ENCODE peak calls at places on chromosomes 16 and 17, in four cellular contexts. W, Q, M and I are unnamed samples.

GRCh38 chr17:78839762-78840529 is 668 bp downstream of the USP36 start:
- DNase-seq in W (peak; percentile 53), M (peak; percentile 45), Q (no peak), I (peak; percentile 60)

GRCh38 chr17:56914641-56915263 is 903 bp upstream of the TRIM25 start:
- DNase-seq in W (no peak), Q (no peak), M (no peak), I (no peak)

GRCh38 chr17:59761385-59762021 is 54.0 kb downstream of the VMP1 start:
- DNase-seq in M (no peak), Q (no peak), W (peak; percentile 36), I (no peak)

GRCh38 chr17:47368262-47368661 is 44.5 kb downstream of the EFCAB13 start:
- DNase-seq in M (no peak), Q (no peak), W (no peak), I (no peak)

GRCh38 chr17:45648642-45649041 is 135.5 kb upstream of the CRHR1 start:
- DNase-seq in W (peak; percentile 48), Q (no peak), M (no peak), I (no peak)

GRCh38 chr17:17504341-17505140 is 8.3 kb upstream of the RASD1 start:
- DNase-seq in M (no peak), Q (no peak), W (no peak), I (no peak)

GRCh38 chr16:52456368-52456767 is 90.6 kb downstream of the TOX3 start:
- DNase-seq in M (no peak), W (peak; percentile 32), Q (no peak), I (no peak)

GRCh38 chr17:81646869-81647600 is 9.3 kb downstream of the PDE6G start:
- DNase-seq in Q (no peak), W (peak; percentile 63), M (no peak), I (no peak)

GRCh38 chr16:9003322-9003721 is 39.6 kb upstream of the USP7 start:
- DNase-seq in Q (no peak), M (no peak), W (no peak), I (no peak)

GRCh38 chr17:43524945-43525575 is 21.1 kb downstream of the ETV4 start:
- DNase-seq in M (no peak), Q (no peak), W (no peak), I (no peak)

GRCh38 chr16:75506567-75506966 is 11.3 kb upstream of the CHST6 start:
- DNase-seq in W (no peak), Q (no peak), M (no peak), I (no peak)

GRCh38 chr16:720990-721764 is at the start of gene ANTKMT:
- DNase-seq in Q (peak; percentile 91), M (peak; percentile 74), W (peak; percentile 96), I (peak; percentile 73)

GRCh38 chr16:56305956-56306565 is 114.8 kb downstream of the GNAO1 start:
- DNase-seq in Q (no peak), W (peak; percentile 43), M (no peak), I (no peak)

GRCh38 chr16:30142672-30143346 is 19.8 kb upstream of the MAPK3 start:
- DNase-seq in M (peak; percentile 31), Q (no peak), W (peak; percentile 54), I (peak; percentile 39)

GRCh38 chr16:67341250-67341649 is 14.6 kb downstream of the LRRC36 start:
- DNase-seq in Q (no peak), M (no peak), W (no peak), I (no peak)

GRCh38 chr17:68305132-68305531 is 13.8 kb downstream of the ARSG start:
- DNase-seq in Q (no peak), M (no peak), W (no peak), I (no peak)

GRCh38 chr16:46822270-46822669 is 8.7 kb downstream of the C16orf87 start:
- DNase-seq in W (no peak), Q (no peak), M (no peak), I (no peak)

GRCh38 chr17:14150604-14151003 is 81.3 kb downstream of the COX10 start:
- DNase-seq in W (no peak), M (no peak), Q (no peak), I (no peak)

GRCh38 chr17:29732613-29733012 is 109.9 kb upstream of the CORO6 start:
- DNase-seq in W (no peak), Q (no peak), M (no peak), I (no peak)

GRCh38 chr17:79160980-79161621 is 86.5 kb downstream of the ENGASE start:
- DNase-seq in M (no peak), W (peak; percentile 54), Q (no peak), I (no peak)

GRCh38 chr16:53523126-53523804 is 20.3 kb upstream of the AKTIP start:
- DNase-seq in M (no peak), Q (no peak), W (no peak), I (no peak)

GRCh38 chr17:66494023-66494803 is 191.8 kb downstream of the PRKCA start:
- DNase-seq in M (no peak), Q (no peak), W (no peak), I (no peak)

GRCh38 chr17:64146418-64147109 is 16.6 kb upstream of the ERN1 start:
- DNase-seq in M (peak; percentile 32), W (no peak), Q (no peak), I (peak; percentile 29)

GRCh38 chr17:10316986-10317834 is 55.6 kb downstream of the MYH13 start:
- DNase-seq in M (no peak), Q (no peak), W (peak; percentile 85), I (peak; percentile 23)

GRCh38 chr17:50375858-50376538 is 3.0 kb downstream of the EME1 start:
- DNase-seq in Q (no peak), M (no peak), W (no peak), I (no peak)

GRCh38 chr17:78541488-78542237 is 35.5 kb downstream of the DNAH17 start:
- DNase-seq in M (no peak), Q (no peak), W (no peak), I (no peak)

GRCh38 chr16:68992521-68992920 is 112.9 kb upstream of the HAS3 start:
- DNase-seq in W (no peak), Q (no peak), M (no peak), I (no peak)

GRCh38 chr16:14641877-14642276 is 9.1 kb downstream of the BFAR start:
- DNase-seq in M (no peak), Q (no peak), W (no peak), I (no peak)

GRCh38 chr16:15466886-15467781 is 32.7 kb downstream of the BMERB1 start:
- DNase-seq in M (no peak), Q (no peak), W (no peak), I (no peak)

GRCh38 chr16:30767767-30768465 is 5.8 kb downstream of the RNF40 start:
- DNase-seq in W (no peak), M (peak; percentile 50), Q (no peak), I (peak; percentile 41)

GRCh38 chr16:29644973-29645698 is 17.9 kb upstream of the SPN start:
- DNase-seq in M (no peak), W (no peak), Q (no peak), I (no peak)

GRCh38 chr17:78037280-78037679 is 78.8 kb downstream of the TNRC6C start:
- DNase-seq in W (no peak), M (no peak), Q (no peak), I (no peak)

GRCh38 chr16:75203106-75203505 is 3.9 kb downstream of the CTRB2 start:
- DNase-seq in W (no peak), Q (no peak), M (no peak), I (no peak)

GRCh38 chr16:30186782-30187555 is 3.6 kb downstream of the CORO1A start:
- DNase-seq in W (peak; percentile 75), Q (peak; percentile 78), M (peak; percentile 90), I (peak; percentile 92)